ENCODE peak calls at places on chromosomes 2 and 18, in six cellular contexts. M is neuronal stem cell, K is astrocyte, J is DND-41, O is fibroblast of lung, X is H9. Q is an unnamed sample.

GRCh38 chr2:166234112-166234846 is 106.5 kb upstream of the SCN1A start:
- DNase-seq in M (no peak), K (peak; percentile 87), J (no peak), O (peak; percentile 89), X (no peak), Q (no peak)

GRCh38 chr2:144630459-144631215 is 110.7 kb upstream of the ZEB2 start:
- DNase-seq in M (no peak), K (no peak), J (no peak), O (no peak), X (no peak), Q (peak; percentile 73)

GRCh38 chr2:111910609-111911277 is 12.3 kb downstream of the MERTK start:
- DNase-seq in M (no peak), K (no peak), J (no peak), O (no peak), X (no peak), Q (no peak)

GRCh38 chr2:23900133-23900926 is 26.6 kb downstream of the ATAD2B start:
- DNase-seq in M (no peak), K (no peak), J (no peak), O (peak; percentile 60), X (no peak), Q (no peak)

GRCh38 chr2:233331536-233331935 is 22.8 kb upstream of the DGKD start:
- DNase-seq in M (no peak), K (no peak), J (peak; percentile 61), O (no peak), X (no peak), Q (peak; percentile 51)

GRCh38 chr2:143246815-143247744 is 117.9 kb downstream of the ARHGAP15 start:
- DNase-seq in M (no peak), K (no peak), J (no peak), O (no peak), X (no peak), Q (no peak)

GRCh38 chr2:86661333-86661732 is 37.7 kb upstream of the RNF103 start:
- DNase-seq in M (no peak), K (no peak), J (peak; percentile 57), O (no peak), X (no peak), Q (no peak)

GRCh38 chr2:172270278-172271079 is 156.9 kb upstream of the ITGA6 start:
- DNase-seq in M (no peak), K (no peak), J (peak; percentile 24), O (no peak), X (peak; percentile 73), Q (no peak)

GRCh38 chr18:24585996-24586566 is 125.6 kb downstream of the HRH4 start:
- DNase-seq in M (no peak), K (no peak), J (no peak), O (no peak), X (no peak), Q (no peak)

GRCh38 chr2:233413529-233414272 is 59.4 kb downstream of the DGKD start:
- DNase-seq in M (no peak), K (peak; percentile 67), J (no peak), O (peak; percentile 75), X (no peak), Q (no peak)

GRCh38 chr2:67974564-67975430 is 88.0 kb downstream of the C1D start:
- DNase-seq in M (no peak), K (peak; percentile 19), J (no peak), O (peak; percentile 32), X (no peak), Q (no peak)

GRCh38 chr2:175342085-175342484 is 160.6 kb upstream of the ATP5MC3 start:
- DNase-seq in M (no peak), K (no peak), J (no peak), O (no peak), X (no peak), Q (no peak)

GRCh38 chr2:73000808-73001570 is 70.5 kb downstream of the SFXN5 start:
- DNase-seq in M (no peak), K (no peak), J (no peak), O (no peak), X (peak; percentile 15), Q (no peak)

GRCh38 chr2:71614976-71615768 is 161.8 kb downstream of the DYSF start:
- DNase-seq in M (no peak), K (peak; percentile 44), J (no peak), O (peak; percentile 68), X (peak; percentile 14), Q (no peak)

GRCh38 chr18:8742382-8743361 is 37.3 kb downstream of the MTCL1 start:
- DNase-seq in M (no peak), K (no peak), J (no peak), O (no peak), X (no peak), Q (peak; percentile 30)

GRCh38 chr2:190413421-190413820 is 5.3 kb downstream of the MFSD6 start:
- DNase-seq in M (no peak), K (no peak), J (peak; percentile 22), O (no peak), X (no peak), Q (no peak)

GRCh38 chr2:42200534-42201227 is 31.5 kb downstream of the EML4 start:
- DNase-seq in M (no peak), K (peak; percentile 69), J (no peak), O (peak; percentile 79), X (no peak), Q (no peak)

GRCh38 chr2:2147024-2147900 is 183.8 kb downstream of the MYT1L start:
- DNase-seq in M (no peak), K (no peak), J (no peak), O (no peak), X (peak; percentile 45), Q (no peak)

GRCh38 chr18:28078849-28079248 is 98.1 kb downstream of the CDH2 start:
- DNase-seq in M (no peak), K (peak; percentile 84), J (no peak), O (peak; percentile 84), X (no peak), Q (no peak)

GRCh38 chr2:163266772-163267171 is 428.2 kb upstream of the KCNH7 start:
- DNase-seq in M (no peak), K (peak; percentile 98), J (no peak), O (peak; percentile 98), X (no peak), Q (no peak)

GRCh38 chr2:41321341-41321740 is 726.5 kb upstream of the PKDCC start:
- DNase-seq in M (no peak), K (no peak), J (no peak), O (no peak), X (no peak), Q (no peak)

GRCh38 chr18:79769698-79770500 is 27.8 kb upstream of the KCNG2 start:
- DNase-seq in M (no peak), K (no peak), J (no peak), O (no peak), X (no peak), Q (no peak)

GRCh38 chr2:209614630-209615369 is 156.8 kb upstream of the UNC80 start:
- DNase-seq in M (peak; percentile 77), K (peak; percentile 6), J (no peak), O (peak; percentile 21), X (peak; percentile 47), Q (no peak)

GRCh38 chr2:209609531-209609930 is 162.1 kb upstream of the UNC80 start:
- DNase-seq in M (no peak), K (no peak), J (no peak), O (no peak), X (no peak), Q (no peak)

GRCh38 chr2:209613941-209614340 is 157.7 kb upstream of the UNC80 start:
- DNase-seq in M (peak; percentile 48), K (no peak), J (no peak), O (no peak), X (no peak), Q (no peak)

DNA sequence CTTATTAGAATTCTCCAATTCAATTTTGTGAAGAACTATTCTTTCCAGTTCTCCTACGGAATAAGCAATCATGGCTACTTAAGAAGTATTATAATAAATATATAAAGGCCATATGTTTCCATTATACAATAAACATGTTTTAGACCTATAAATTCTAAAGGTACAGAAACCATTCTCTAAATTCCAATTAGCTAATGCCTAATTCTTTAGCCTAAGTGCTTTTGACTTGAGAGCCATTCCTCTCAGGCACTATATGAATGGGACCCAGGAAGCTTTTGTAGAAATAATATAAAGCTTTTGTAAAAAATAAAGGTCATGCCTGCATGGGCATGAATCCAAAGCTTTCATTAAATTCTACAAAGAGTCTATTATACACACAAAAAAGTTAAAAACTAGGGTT is 161.0 kb upstream of the UNC80 start:
- DNase-seq in M (no peak), K (no peak), J (no peak), O (no peak), X (no peak), Q (no peak)
- H3K4me2 ChIP-seq in M (no peak overlapping the region), K (no peak overlapping the region), J (no peak overlapping the region), O (no peak overlapping the region), X (no peak overlapping the region), Q (no peak overlapping the region)

GRCh38 chr2:109217362-109218086 is 88.5 kb downstream of the SH3RF3 start:
- DNase-seq in M (no peak), K (peak; percentile 93), J (peak; percentile 57), O (peak; percentile 92), X (no peak), Q (peak; percentile 81)
- H3K4me2 ChIP-seq in M (no peak overlapping the region), K (peak overlapping the region; percentile 54), J (no peak overlapping the region), O (peak overlapping the region; percentile 17), X (no peak overlapping the region), Q (peak overlapping the region; percentile 87)

GRCh38 chr2:241873081-241873802 is 3.7 kb downstream of the RTP5 start:
- DNase-seq in M (no peak), K (no peak), J (no peak), O (no peak), X (no peak), Q (no peak)
- H3K4me2 ChIP-seq in M (no peak overlapping the region), K (no peak overlapping the region), J (no peak overlapping the region), O (no peak overlapping the region), X (no peak overlapping the region), Q (no peak overlapping the region)

GRCh38 chr2:96832401-96832750 is 11.4 kb downstream of the ANKRD23 start:
- DNase-seq in M (no peak), K (no peak), J (no peak), O (no peak), X (no peak), Q (no peak)

GRCh38 chr2:96831679-96832078 is 12.1 kb downstream of the ANKRD23 start:
- DNase-seq in M (no peak), K (no peak), J (no peak), O (no peak), X (no peak), Q (no peak)

GRCh38 chr2:96830064-96830562 is 13.7 kb downstream of the ANKRD23 start:
- DNase-seq in M (no peak), K (no peak), J (no peak), O (no peak), X (no peak), Q (no peak)

GRCh38 chr2:96835830-96836229 is 8.0 kb downstream of the ANKRD23 start:
- DNase-seq in M (no peak), K (no peak), J (no peak), O (no peak), X (no peak), Q (no peak)

DNA sequence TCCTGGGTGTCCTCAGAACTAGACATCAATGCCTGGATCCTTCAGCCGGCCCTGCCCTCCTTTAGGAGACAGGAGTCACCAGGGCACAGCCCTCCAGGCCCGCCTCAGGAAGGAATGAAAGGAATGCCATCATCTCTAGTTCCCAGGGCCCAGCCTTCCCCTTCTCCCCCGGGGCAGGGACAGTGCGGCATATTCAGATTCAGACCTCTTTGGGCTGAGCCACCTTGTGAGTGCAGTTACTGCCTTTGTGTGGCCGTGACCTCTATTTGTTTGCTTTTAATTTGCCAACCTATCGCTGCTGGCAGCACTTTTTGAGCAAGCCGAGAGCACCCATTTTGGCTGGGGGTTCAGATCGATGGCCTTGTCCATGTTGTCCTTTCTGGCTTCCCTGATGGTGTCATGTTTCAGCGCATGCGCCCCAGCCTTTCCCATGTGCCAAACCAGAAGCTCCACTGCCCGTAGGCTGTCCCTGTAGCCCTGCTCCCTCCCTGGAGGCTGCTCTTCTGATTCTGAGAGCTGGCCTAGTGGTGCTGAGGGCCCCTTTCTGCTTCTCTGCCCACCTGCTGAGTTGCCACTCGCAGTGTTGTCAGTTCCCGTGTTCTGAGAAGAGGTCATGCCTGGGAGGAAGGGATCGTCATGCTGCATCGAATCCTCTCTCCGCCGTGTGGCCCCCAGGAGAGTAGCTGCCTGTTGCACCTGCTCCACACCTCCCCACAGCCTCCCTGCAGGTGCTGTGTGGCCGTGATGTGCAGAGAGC is 10.9 kb downstream of the ANKRD23 start:
- DNase-seq in M (peak; percentile 86), K (peak; percentile 20), J (no peak), O (peak; percentile 42), X (peak; percentile 93), Q (no peak)
- H3K4me2 ChIP-seq in M (peak overlapping the region; percentile 54), K (peak overlapping the region; percentile 41), J (no peak overlapping the region), O (no peak overlapping the region), X (peak overlapping the region; percentile 13), Q (no peak overlapping the region)